ENCODE peak calls at places on chromosomes 3 and 15, in seven cellular contexts. K is coronary artery, Y is choroid plexus epithelial cell, R is AG09319, G is mesothelial cell of epicardium, F is GM13976, X is OCI-LY7. J is an unnamed sample.

GRCh38 chr15:85755942-85756341 is 38.8 kb downstream of the KLHL25 start:
- DNase-seq in K (peak), Y (no peak), R (no peak), G (no peak), F (no peak), X (no peak), J (no peak)

GRCh38 chr3:187737401-187738088 is 7.7 kb downstream of the BCL6 start:
- DNase-seq in K (peak), Y (peak), R (no peak), G (peak), F (peak), X (no peak), J (peak)

GRCh38 chr3:111895079-111895478 is 36.0 kb downstream of the PHLDB2 start:
- DNase-seq in K (no peak), Y (peak), R (peak), G (no peak), F (peak), X (peak), J (no peak)

GRCh38 chr15:76325704-76326103 is 10.9 kb upstream of the ISL2 start:
- DNase-seq in K (no peak), Y (no peak), R (no peak), G (no peak), F (no peak), X (no peak), J (no peak)

GRCh38 chr3:141955163-141955562 is 78.7 kb downstream of the ATP1B3 start:
- DNase-seq in K (no peak), Y (peak), R (no peak), G (no peak), F (no peak), X (no peak), J (no peak)

GRCh38 chr3:139533781-139534443 is 5.6 kb downstream of the RBP1 start:
- DNase-seq in K (no peak), Y (peak), R (no peak), G (peak), F (no peak), X (no peak), J (no peak)

GRCh38 chr3:101779047-101779807 is at the start of gene NXPE3:
- DNase-seq in K (peak), Y (peak), R (peak), G (peak), F (peak), X (peak), J (peak)

GRCh38 chr3:47612178-47612577 is 33.5 kb upstream of the CSPG5 start:
- DNase-seq in K (no peak), Y (peak), R (peak), G (no peak), F (no peak), X (no peak), J (no peak)

GRCh38 chr3:41041457-41041856 is 157.8 kb upstream of the CTNNB1 start:
- DNase-seq in K (no peak), Y (no peak), R (no peak), G (no peak), F (no peak), X (no peak), J (no peak)

GRCh38 chr3:2655229-2655701 is 454.9 kb downstream of the IL5RA start:
- DNase-seq in K (no peak), Y (peak), R (no peak), G (no peak), F (no peak), X (no peak), J (no peak)

GRCh38 chr3:43455233-43455632 is 166.6 kb downstream of the ANO10 start:
- DNase-seq in K (no peak), Y (peak), R (peak), G (no peak), F (no peak), X (no peak), J (no peak)

GRCh38 chr3:36282774-36283173 is 97.5 kb upstream of the STAC start:
- DNase-seq in K (no peak), Y (no peak), R (no peak), G (no peak), F (no peak), X (no peak), J (no peak)

GRCh38 chr15:38707802-38708671 is 143.4 kb upstream of the RASGRP1 start:
- DNase-seq in K (peak), Y (peak), R (peak), G (no peak), F (peak), X (peak), J (peak)

GRCh38 chr15:41332788-41333527 is at the start of gene NUSAP1:
- DNase-seq in K (no peak), Y (peak), R (no peak), G (no peak), F (peak), X (peak), J (no peak)

GRCh38 chr3:45446706-45447105 is 58.3 kb downstream of the LARS2 start:
- DNase-seq in K (no peak), Y (no peak), R (no peak), G (no peak), F (no peak), X (no peak), J (no peak)

GRCh38 chr3:184134746-184135148 is 411 bp upstream of the EIF2B5 start:
- DNase-seq in K (no peak), Y (peak), R (no peak), G (no peak), F (peak), X (no peak), J (no peak)

GRCh38 chr15:73385205-73385604 is 16.4 kb upstream of the HCN4 start:
- DNase-seq in K (no peak), Y (no peak), R (no peak), G (no peak), F (no peak), X (no peak), J (no peak)

GRCh38 chr15:101156509-101157159 is 95.2 kb downstream of the CHSY1 start:
- DNase-seq in K (no peak), Y (peak), R (no peak), G (no peak), F (peak), X (peak), J (no peak)

GRCh38 chr15:90859234-90860131 is 8.9 kb upstream of the FURIN start:
- DNase-seq in K (no peak), Y (no peak), R (no peak), G (no peak), F (no peak), X (no peak), J (no peak)

GRCh38 chr3:9170851-9171160 is 78.6 kb downstream of the SRGAP3 start:
- DNase-seq in K (no peak), Y (no peak), R (no peak), G (no peak), F (no peak), X (no peak), J (no peak)

GRCh38 chr3:108130705-108131104 is 39.9 kb upstream of the CD47 start:
- DNase-seq in K (no peak), Y (peak), R (no peak), G (no peak), F (no peak), X (no peak), J (no peak)

GRCh38 chr15:76203766-76204557 is 107.3 kb downstream of the ETFA start:
- DNase-seq in K (peak), Y (no peak), R (no peak), G (peak), F (peak), X (no peak), J (no peak)

GRCh38 chr3:154421067-154421466 is 8.9 kb downstream of the GPR149 start:
- DNase-seq in K (no peak), Y (peak), R (no peak), G (peak), F (no peak), X (peak), J (peak)

GRCh38 chr3:166324401-166324800 is 487.2 kb upstream of the BCHE start:
- DNase-seq in K (no peak), Y (no peak), R (no peak), G (no peak), F (no peak), X (no peak), J (no peak)

GRCh38 chr3:195540526-195540925 is 2.6 kb downstream of the PPP1R2 start:
- DNase-seq in K (no peak), Y (no peak), R (no peak), G (no peak), F (no peak), X (peak), J (no peak)

GRCh38 chr15:29475096-29475495 is 205.5 kb upstream of the NSMCE3 start:
- DNase-seq in K (no peak), Y (no peak), R (no peak), G (no peak), F (peak), X (no peak), J (no peak)

GRCh38 chr3:9158865-9159630 is 90.4 kb downstream of the SRGAP3 start:
- DNase-seq in K (no peak), Y (no peak), R (no peak), G (no peak), F (no peak), X (no peak), J (no peak)

GRCh38 chr15:80152180-80152895 is 461 bp upstream of the FAH start:
- DNase-seq in K (peak), Y (peak), R (peak), G (peak), F (peak), X (peak), J (peak)

GRCh38 chr3:37227870-37228549 is 53.6 kb upstream of the LRRFIP2 start:
- DNase-seq in K (no peak), Y (no peak), R (no peak), G (no peak), F (no peak), X (no peak), J (no peak)

GRCh38 chr3:122023335-122023734 is 1.3 kb upstream of the ILDR1 start:
- DNase-seq in K (no peak), Y (no peak), R (no peak), G (no peak), F (no peak), X (peak), J (no peak)
- TF ChIP-seq CTCF in K (no peak), Y (no peak), R (no peak), G (no peak), F (no peak), X (peak), J (no peak)

GRCh38 chr15:66017009-66017408 is 147.7 kb downstream of the RAB11A start:
- DNase-seq in K (no peak), Y (no peak), R (no peak), G (no peak), F (no peak), X (no peak), J (no peak)

GRCh38 chr15:66018178-66018797 is 149.0 kb downstream of the RAB11A start:
- DNase-seq in K (no peak), Y (no peak), R (no peak), G (no peak), F (no peak), X (no peak), J (no peak)

GRCh38 chr15:66014022-66014421 is 144.7 kb downstream of the RAB11A start:
- DNase-seq in K (no peak), Y (no peak), R (no peak), G (no peak), F (no peak), X (no peak), J (no peak)

GRCh38 chr15:66014639-66015182 is 145.4 kb downstream of the RAB11A start:
- DNase-seq in K (no peak), Y (no peak), R (no peak), G (no peak), F (no peak), X (peak), J (no peak)

DNA sequence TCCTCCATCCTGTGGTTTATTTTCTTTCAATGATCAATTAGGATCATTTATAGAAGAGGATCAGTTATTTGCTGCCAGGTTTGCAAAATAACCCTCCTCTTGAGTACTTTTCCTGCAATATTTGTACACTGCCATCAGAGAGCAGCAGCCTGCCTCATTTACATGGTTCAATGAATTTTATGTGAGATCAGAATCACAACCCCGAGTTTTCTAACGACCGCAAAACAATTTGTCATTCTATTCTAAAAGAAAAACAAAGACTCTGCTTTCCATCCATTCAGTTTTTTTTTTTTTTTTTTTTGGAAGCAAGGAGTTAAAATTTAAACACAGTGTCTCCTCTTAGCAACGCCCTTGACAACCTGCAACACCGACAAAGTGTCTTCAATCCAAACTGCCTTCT is 146.9 kb downstream of the RAB11A start:
- DNase-seq in K (no peak), Y (no peak), R (no peak), G (no peak), F (no peak), X (no peak), J (no peak)
- TF ChIP-seq CTCF in K (no peak), Y (no peak), R (no peak), G (no peak), F (no peak), X (peak), J (no peak)

GRCh38 chr3:5039585-5039984 is 60.3 kb downstream of the BHLHE40 start:
- DNase-seq in K (no peak), Y (no peak), R (no peak), G (no peak), F (no peak), X (no peak), J (no peak)

GRCh38 chr3:5037828-5038227 is 58.6 kb downstream of the BHLHE40 start:
- DNase-seq in K (no peak), Y (no peak), R (no peak), G (no peak), F (no peak), X (no peak), J (no peak)

GRCh38 chr3:5036858-5037257 is 57.6 kb downstream of the BHLHE40 start:
- DNase-seq in K (no peak), Y (no peak), R (no peak), G (no peak), F (no peak), X (no peak), J (no peak)

GRCh38 chr3:5038243-5038642 is 59.0 kb downstream of the BHLHE40 start:
- DNase-seq in K (no peak), Y (peak), R (no peak), G (no peak), F (no peak), X (no peak), J (no peak)

GRCh38 chr3:5041315-5041714 is 62.1 kb downstream of the BHLHE40 start:
- DNase-seq in K (no peak), Y (no peak), R (no peak), G (no peak), F (no peak), X (no peak), J (no peak)
- TF ChIP-seq CTCF in K (no peak), Y (no peak), R (no peak), G (no peak), F (no peak), X (peak), J (no peak)

GRCh38 chr15:34241376-34242350 is 16.8 kb downstream of the EMC4 start:
- DNase-seq in K (no peak), Y (peak), R (no peak), G (no peak), F (peak), X (peak), J (no peak)
- TF ChIP-seq CTCF in K (peak), Y (peak), R (peak), G (peak), F (peak), X (peak), J (peak)

GRCh38 chr3:126103121-126104027 is 19.4 kb upstream of the SLC41A3 start:
- DNase-seq in K (peak), Y (no peak), R (no peak), G (peak), F (peak), X (peak), J (no peak)
- TF ChIP-seq CTCF in K (no peak), Y (no peak), R (no peak), G (no peak), F (no peak), X (peak), J (peak)